ENCODE peak calls at places on chromosomes 13 and 19, in four cellular contexts. D is IMR-90, U is upper lobe of right lung, C is uterus. E is an unnamed sample.

GRCh38 chr19:9075064-9075964 is 11.5 kb upstream of the OR1M1 start:
- DNase-seq in C (peak), D (peak), U (peak), E (no peak)

GRCh38 chr19:3403489-3404323 is 37.3 kb downstream of the NFIC start:
- DNase-seq in U (peak), C (peak), D (peak), E (no peak)

GRCh38 chr19:48102870-48103751 is 7.5 kb downstream of the PLA2G4C start:
- DNase-seq in U (no peak), C (no peak), D (peak), E (peak)

GRCh38 chr13:26697069-26697955 is 63.3 kb downstream of the GPR12 start:
- DNase-seq in D (no peak), C (no peak), U (no peak), E (peak)

GRCh38 chr19:16032509-16033135 is 43.7 kb upstream of the TPM4 start:
- DNase-seq in D (no peak), C (no peak), U (peak), E (no peak)

GRCh38 chr13:36536546-36536945 is 104.3 kb downstream of the CCNA1 start:
- DNase-seq in C (no peak), D (no peak), U (no peak), E (no peak)

GRCh38 chr13:26785845-26786630 is 25.5 kb upstream of the GPR12 start:
- DNase-seq in C (no peak), U (no peak), D (no peak), E (no peak)

GRCh38 chr19:44883962-44884361 is 7.1 kb upstream of the TOMM40 start:
- DNase-seq in U (no peak), C (no peak), D (no peak), E (no peak)

GRCh38 chr13:36814465-36814864 is 4.6 kb upstream of the RFXAP start:
- DNase-seq in C (no peak), U (no peak), D (no peak), E (no peak)

GRCh38 chr19:54464624-54465266 is 1.2 kb upstream of the LENG9 start:
- DNase-seq in U (peak), D (peak), C (peak), E (peak)

GRCh38 chr13:114263590-114263989 is 17.8 kb upstream of the UPF3A start:
- DNase-seq in C (no peak), D (no peak), U (no peak), E (no peak)

GRCh38 chr13:74771964-74772363 is 637.8 kb upstream of the KLF12 start:
- DNase-seq in D (peak), U (no peak), C (no peak), E (no peak)

GRCh38 chr13:111335263-111335662 is 14.8 kb downstream of the TEX29 start:
- DNase-seq in D (no peak), U (no peak), C (no peak), E (no peak)

GRCh38 chr13:46314587-46314986 is 72.5 kb downstream of the RUBCNL start:
- DNase-seq in D (no peak), U (no peak), C (no peak), E (no peak)

GRCh38 chr13:46315491-46316075 is 71.5 kb downstream of the RUBCNL start:
- DNase-seq in U (no peak), D (no peak), C (no peak), E (no peak)

GRCh38 chr13:46315036-46315435 is 72.0 kb downstream of the RUBCNL start:
- DNase-seq in C (no peak), D (no peak), U (no peak), E (no peak)

GRCh38 chr13:46313441-46314257 is 73.4 kb downstream of the RUBCNL start:
- DNase-seq in D (no peak), C (no peak), U (no peak), E (no peak)

GRCh38 chr13:46317120-46317519 is 69.9 kb downstream of the RUBCNL start:
- DNase-seq in D (no peak), U (no peak), C (no peak), E (no peak)
- TF ChIP-seq CTCF in D (no peak), U (no peak), C (no peak), E (no peak)

DNA sequence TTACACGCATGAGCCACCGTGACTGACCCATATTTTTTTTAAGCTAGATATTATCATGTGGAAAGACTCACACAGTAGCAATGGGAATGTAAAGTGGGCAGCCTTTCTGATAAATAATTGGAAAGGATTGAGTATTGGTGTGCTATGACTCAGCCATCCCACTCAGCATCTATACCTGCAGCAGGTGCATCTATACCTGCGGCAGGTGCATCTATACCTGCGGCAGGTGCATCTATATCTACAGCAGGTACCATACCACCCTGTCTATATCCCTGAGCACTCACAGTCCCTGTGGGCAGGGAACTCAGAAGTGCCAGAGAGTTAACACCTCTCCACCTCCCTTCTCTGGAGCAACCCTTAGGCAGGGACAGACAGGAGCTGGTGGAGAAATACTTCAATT is 5.2 kb upstream of the LRRC8E start:
- DNase-seq in D (no peak), C (no peak), U (no peak), E (no peak)
- H3K4me3 ChIP-seq in D (no peak), C (no peak), U (no peak), E (no peak)

GRCh38 chr13:50911051-50911690 is 1.6 kb downstream of the RNASEH2B start:
- DNase-seq in U (no peak), C (no peak), D (no peak), E (no peak)

GRCh38 chr13:50909605-50910482 is at the start of gene RNASEH2B:
- DNase-seq in C (peak), D (peak), U (peak), E (peak)

GRCh38 chr13:50910483-50910805 is 853 bp downstream of the RNASEH2B start:
- DNase-seq in C (no peak), D (peak), U (no peak), E (peak)

GRCh38 chr13:50907781-50908180 is 1.8 kb upstream of the RNASEH2B start:
- DNase-seq in D (no peak), U (no peak), C (no peak), E (no peak)

DNA sequence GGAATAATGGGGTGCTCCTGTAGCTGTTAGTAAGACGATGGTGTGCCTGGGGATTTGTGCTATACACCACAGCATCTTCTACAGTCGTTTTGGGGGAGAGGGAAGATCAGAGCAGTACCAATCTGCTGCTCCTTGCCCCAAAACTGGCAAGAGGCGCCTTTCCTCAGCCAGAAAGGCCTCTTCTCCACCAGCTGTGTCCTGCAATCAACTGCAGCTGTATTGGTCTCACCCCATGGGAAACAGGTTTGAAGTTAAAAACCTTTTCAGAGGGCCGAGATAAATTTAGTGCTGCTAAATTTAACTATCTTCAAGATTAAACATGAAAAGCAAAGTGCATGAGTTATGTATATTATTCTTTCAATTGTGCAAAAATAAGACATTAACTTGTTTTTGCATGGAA is 1.2 kb upstream of the RNASEH2B start:
- DNase-seq in U (no peak), D (no peak), C (no peak), E (no peak)
- H3K27ac ChIP-seq in U (no peak), D (no peak), C (no peak), E (no peak)

GRCh38 chr13:59901191-59901590 is 262.5 kb downstream of the DIAPH3 start:
- DNase-seq in D (no peak), C (no peak), U (no peak), E (no peak)

DNA sequence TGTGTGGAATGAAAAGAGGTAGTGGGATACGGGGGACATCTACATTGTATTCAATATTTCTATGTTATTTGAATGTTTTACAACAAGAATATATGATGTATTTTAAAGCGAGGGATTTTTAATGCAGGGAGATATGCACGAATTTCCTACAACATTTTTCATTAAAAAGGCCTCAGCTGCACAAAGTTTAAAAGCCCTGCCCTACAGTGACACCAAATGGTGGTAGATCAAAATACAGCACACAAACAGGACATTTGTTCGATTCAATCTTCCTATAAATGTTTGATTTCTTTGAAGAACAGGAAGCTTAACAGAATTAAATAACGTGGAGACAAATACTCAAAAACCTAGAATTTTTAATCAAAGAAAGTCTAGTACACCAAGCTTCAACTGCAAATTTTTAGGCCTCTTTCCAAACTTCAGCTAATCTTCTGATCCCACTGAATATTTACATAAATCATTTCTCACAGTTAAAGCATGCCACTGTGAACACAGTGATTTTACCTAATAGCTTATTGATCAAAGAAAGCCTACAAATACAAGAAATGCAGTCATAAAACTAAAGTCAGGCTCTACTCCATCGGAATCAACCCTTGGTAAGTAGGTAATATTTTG is 257.2 kb downstream of the DIAPH3 start:
- DNase-seq in C (no peak), D (peak), U (no peak), E (no peak)
- TF ChIP-seq CTCF in C (peak), D (peak), U (peak), E (no peak)

GRCh38 chr13:63901630-63902029 is 2486.0 kb upstream of the PCDH20 start:
- DNase-seq in D (no peak), U (no peak), C (no peak), E (no peak)
- H3K4me3 ChIP-seq in D (no peak), U (no peak), C (no peak), E (no peak)

DNA sequence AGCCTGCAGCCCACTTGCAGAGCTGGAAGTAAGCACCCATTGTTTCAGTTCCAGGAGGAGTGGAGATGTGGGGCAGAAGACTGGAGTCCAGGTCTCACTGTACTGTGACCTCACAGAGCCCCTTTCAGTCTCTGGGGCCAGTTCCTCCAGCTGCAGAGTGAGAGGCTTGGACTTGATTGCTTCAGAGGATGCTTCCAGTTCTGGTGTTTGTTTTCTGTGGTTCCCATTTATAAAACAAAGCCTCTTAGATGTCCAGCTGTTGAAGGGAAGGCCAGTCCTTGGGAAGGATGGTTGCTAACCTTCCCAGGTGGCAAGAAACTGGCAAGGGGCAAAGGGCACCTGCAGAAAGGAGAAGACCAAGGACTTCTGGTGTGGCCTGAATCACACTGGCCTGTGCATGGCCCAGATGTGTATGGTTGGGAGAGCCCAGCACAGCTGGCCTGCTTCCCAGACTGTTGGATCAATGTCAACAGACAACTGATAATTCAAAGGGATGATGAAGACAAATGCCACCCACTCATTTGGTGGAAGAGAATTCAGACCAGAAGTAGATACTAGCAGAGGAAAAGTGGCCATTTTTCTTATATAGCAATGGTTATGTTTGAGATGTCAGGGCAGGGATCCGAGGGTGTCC is 218.5 kb downstream of the ZNF536 start:
- DNase-seq in U (no peak), C (no peak), D (no peak), E (no peak)
- H3K27ac ChIP-seq in U (no peak), C (no peak), D (no peak), E (no peak)

DNA sequence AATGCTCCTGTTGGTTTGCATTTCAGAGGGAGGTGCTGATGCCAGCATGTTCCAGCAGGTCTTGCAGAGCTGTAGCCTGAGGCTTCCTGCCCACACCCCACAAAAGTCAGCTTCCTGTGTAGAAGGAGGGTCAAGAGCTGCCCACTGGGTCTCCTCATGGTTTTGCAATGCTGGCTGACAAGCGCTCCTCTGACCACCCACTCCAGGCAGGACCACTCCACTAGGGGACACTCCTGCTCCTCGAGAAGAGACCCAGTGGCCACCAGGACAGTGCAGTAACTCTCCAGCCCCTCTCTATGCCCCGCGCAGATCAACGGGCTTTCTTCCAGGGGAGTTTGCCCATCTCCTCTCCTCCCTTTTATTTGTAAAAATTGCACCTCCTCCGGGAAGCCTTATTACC is 72.9 kb upstream of the UQCRFS1 start:
- DNase-seq in D (no peak), U (peak), C (no peak), E (peak)
- TF ChIP-seq CTCF in D (peak), U (no peak), C (peak), E (peak)

GRCh38 chr19:2277138-2277537 is 4.8 kb downstream of the PEAK3 start:
- DNase-seq in D (no peak), C (no peak), U (no peak), E (no peak)
- H3K4me3 ChIP-seq in D (no peak), C (no peak), U (no peak), E (no peak)

DNA sequence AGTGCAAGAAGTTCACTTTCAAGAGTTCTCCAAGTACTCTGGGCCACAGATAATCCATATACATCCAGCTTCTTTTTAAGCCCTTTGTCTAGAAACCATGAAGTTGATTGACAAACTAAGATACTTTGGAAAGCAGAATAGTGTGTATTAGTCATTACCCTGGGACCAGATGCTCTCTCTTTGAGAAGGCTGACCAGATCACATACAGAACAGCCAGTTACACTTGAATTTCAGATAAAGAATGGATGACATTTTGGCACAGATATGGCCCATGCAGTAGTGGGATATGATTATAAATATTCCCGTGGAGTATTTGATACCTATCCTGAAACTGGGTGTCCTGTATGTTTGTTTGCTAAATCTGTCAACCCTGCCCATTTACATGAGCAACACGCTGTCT is 414.2 kb downstream of the KLF5 start:
- DNase-seq in D (no peak), C (no peak), U (no peak), E (no peak)
- H3K27ac ChIP-seq in D (no peak), C (no peak), U (no peak), E (no peak)

E was measured in WERI-Rb-1.